ENCODE peak calls at places on chromosomes 7 and 10, in eight cellular contexts. B, A, H, V, C, X, I and U are unnamed samples.

GRCh38 chr7:137903382-137904169 is 56.8 kb upstream of the DGKI start:
- DNase-seq in B (peak), A (peak), H (peak), V (peak), C (peak), X (no peak), I (peak), U (peak)

GRCh38 chr10:71064413-71065118 is 147.8 kb upstream of the UNC5B start:
- DNase-seq in B (no peak), A (no peak), H (no peak), V (no peak), C (no peak), X (no peak), I (no peak), U (no peak)

GRCh38 chr10:127470911-127471310 is 78.2 kb upstream of the NPS start:
- DNase-seq in B (no peak), A (no peak), H (no peak), V (no peak), C (no peak), X (no peak), I (no peak), U (no peak)

GRCh38 chr7:28955723-28956607 is 2.2 kb downstream of the TRIL start:
- DNase-seq in B (no peak), A (peak), H (no peak), V (no peak), C (no peak), X (no peak), I (peak), U (no peak)

GRCh38 chr7:139808401-139808800 is 20.7 kb upstream of the TBXAS1 start:
- DNase-seq in B (no peak), A (no peak), H (no peak), V (no peak), C (no peak), X (no peak), I (no peak), U (no peak)

GRCh38 chr7:92503767-92504166 is 24.6 kb downstream of the PEX1 start:
- DNase-seq in B (no peak), A (no peak), H (no peak), V (no peak), C (no peak), X (no peak), I (no peak), U (no peak)

GRCh38 chr7:66557214-66558200 is 71.2 kb upstream of the KCTD7 start:
- DNase-seq in B (peak), A (peak), H (peak), V (peak), C (peak), X (no peak), I (peak), U (peak)

GRCh38 chr10:110782616-110783015 is 89.1 kb upstream of the PDCD4 start:
- DNase-seq in B (no peak), A (no peak), H (no peak), V (no peak), C (no peak), X (no peak), I (no peak), U (no peak)

GRCh38 chr10:60283397-60283796 is 106.3 kb downstream of the ANK3 start:
- DNase-seq in B (no peak), A (no peak), H (no peak), V (no peak), C (no peak), X (no peak), I (no peak), U (no peak)

GRCh38 chr7:351256-351655 is 61.3 kb downstream of the FOXL3 start:
- DNase-seq in B (peak), A (peak), H (peak), V (no peak), C (peak), X (no peak), I (no peak), U (peak)

GRCh38 chr10:113576853-113577252 is 24.0 kb downstream of the HABP2 start:
- DNase-seq in B (no peak), A (no peak), H (no peak), V (no peak), C (no peak), X (no peak), I (no peak), U (no peak)

GRCh38 chr7:77409739-77410545 is 6.2 kb downstream of the GSAP start:
- DNase-seq in B (no peak), A (no peak), H (no peak), V (no peak), C (no peak), X (no peak), I (no peak), U (no peak)

GRCh38 chr10:89390875-89391576 is 1.4 kb upstream of the IFIT1 start:
- DNase-seq in B (no peak), A (no peak), H (no peak), V (no peak), C (no peak), X (no peak), I (no peak), U (no peak)

GRCh38 chr7:1857487-1858425 is 187.7 kb downstream of the ELFN1 start:
- DNase-seq in B (no peak), A (no peak), H (no peak), V (no peak), C (no peak), X (no peak), I (no peak), U (no peak)

GRCh38 chr10:25162391-25162790 is 12.4 kb upstream of the GPR158 start:
- DNase-seq in B (no peak), A (no peak), H (no peak), V (no peak), C (no peak), X (no peak), I (no peak), U (no peak)

GRCh38 chr7:47142867-47143175 is 439.1 kb downstream of the TNS3 start:
- DNase-seq in B (no peak), A (no peak), H (no peak), V (no peak), C (no peak), X (no peak), I (no peak), U (no peak)

GRCh38 chr7:26305048-26305868 is 13.6 kb downstream of the SNX10 start:
- DNase-seq in B (no peak), A (peak), H (peak), V (no peak), C (no peak), X (no peak), I (no peak), U (no peak)

GRCh38 chr10:93147281-93147680 is 73.6 kb downstream of the CYP26A1 start:
- DNase-seq in B (no peak), A (no peak), H (no peak), V (no peak), C (no peak), X (no peak), I (no peak), U (no peak)

GRCh38 chr10:23156447-23157150 is 35.5 kb upstream of the PTF1A start:
- DNase-seq in B (no peak), A (no peak), H (no peak), V (no peak), C (no peak), X (no peak), I (no peak), U (no peak)

GRCh38 chr10:97120370-97120769 is 65.4 kb downstream of the SLIT1 start:
- DNase-seq in B (no peak), A (no peak), H (no peak), V (no peak), C (no peak), X (no peak), I (no peak), U (no peak)

GRCh38 chr7:4769753-4770152 is 5.7 kb upstream of the AP5Z1 start:
- DNase-seq in B (no peak), A (no peak), H (no peak), V (no peak), C (no peak), X (no peak), I (no peak), U (no peak)

GRCh38 chr7:108561047-108561619 is 8.4 kb downstream of the THAP5 start:
- DNase-seq in B (no peak), A (no peak), H (no peak), V (no peak), C (no peak), X (no peak), I (no peak), U (no peak)

GRCh38 chr10:112956631-112957350 is 6.7 kb downstream of the TCF7L2 start:
- DNase-seq in B (no peak), A (no peak), H (no peak), V (no peak), C (no peak), X (no peak), I (no peak), U (no peak)

GRCh38 chr7:22350466-22351328 is 6.3 kb downstream of the RAPGEF5 start:
- DNase-seq in B (no peak), A (no peak), H (no peak), V (no peak), C (no peak), X (no peak), I (no peak), U (no peak)

GRCh38 chr7:124701955-124702354 is 63.6 kb downstream of the GPR37 start:
- DNase-seq in B (no peak), A (no peak), H (no peak), V (no peak), C (no peak), X (no peak), I (no peak), U (no peak)